ENCODE peak calls at places on chromosomes 4 and X, in seven cellular contexts. W is DMS79, B is NCI-H187, T is fibroblast of villous mesenchyme, K is HCT116, Q is B cell, Z is dorsolateral prefrontal cortex. R is an unnamed sample.

GRCh38 chr4:77994194-77994721 is 62.9 kb upstream of the FRAS1 start:
- DNase-seq in W (no peak), B (no peak), T (peak; percentile 69), K (peak; percentile 71), Q (no peak), Z (no peak), R (no peak)

GRCh38 chr4:122819708-122820449 is 6.8 kb upstream of the FGF2 start:
- DNase-seq in W (no peak), B (no peak), T (peak; percentile 76), K (no peak), Q (no peak), Z (no peak), R (no peak)

GRCh38 chrX:20224814-20225487 is 41.8 kb downstream of the RPS6KA3 start:
- DNase-seq in W (no peak), B (no peak), T (no peak), K (no peak), Q (no peak), Z (no peak), R (no peak)

GRCh38 chr4:106421441-106422296 is 53.1 kb upstream of the GIMD1 start:
- DNase-seq in W (no peak), B (no peak), T (no peak), K (no peak), Q (no peak), Z (no peak), R (no peak)

GRCh38 chrX:55450259-55450658 is 1.7 kb upstream of the MAGEH1 start:
- DNase-seq in W (no peak), B (no peak), T (peak; percentile 6), K (no peak), Q (no peak), Z (no peak), R (no peak)

GRCh38 chrX:68498044-68498507 is 775 bp upstream of the YIPF6 start:
- DNase-seq in W (no peak), B (no peak), T (peak; percentile 68), K (no peak), Q (no peak), Z (no peak), R (no peak)

GRCh38 chrX:153443476-153444332 is 2.2 kb downstream of the TREX2 start:
- DNase-seq in W (no peak), B (no peak), T (no peak), K (no peak), Q (no peak), Z (no peak), R (no peak)

GRCh38 chrX:149010899-149011224 is 494.2 kb downstream of the IDS start:
- DNase-seq in W (no peak), B (peak; percentile 6), T (no peak), K (no peak), Q (no peak), Z (no peak), R (no peak)

GRCh38 chr4:10336471-10336870 is 120.8 kb downstream of the ZNF518B start:
- DNase-seq in W (no peak), B (no peak), T (no peak), K (no peak), Q (no peak), Z (no peak), R (no peak)

GRCh38 chrX:43002526-43003203 is 224.7 kb upstream of the PPP1R2C start:
- DNase-seq in W (no peak), B (no peak), T (no peak), K (no peak), Q (no peak), Z (no peak), R (no peak)

GRCh38 chr4:137263206-137263605 is 269.1 kb downstream of the PCDH18 start:
- DNase-seq in W (no peak), B (no peak), T (no peak), K (no peak), Q (no peak), Z (no peak), R (no peak)

R was measured in sciatic nerve.